ENCODE peak calls at places on chromosome 1, in six cellular contexts. R is cardiac muscle cell; E is transverse colon; J is C1 segment of cervical spinal cord; F is stimulated activated CD8-positive, alpha-beta memory T cell treated with anti-CD3 and anti-CD28 coated beads, Interleukin-15, amount 100 ng/mL, for 24 hours; G is stomach. M is an unnamed sample.

GRCh38 chr1:31707711-31708110 is 3.9 kb upstream of the COL16A1 start:
- DNase-seq in R (no peak), E (no peak), J (no peak), F (no peak), G (no peak), M (no peak)

GRCh38 chr1:39154553-39155361 is 49.7 kb upstream of the MACF1 start:
- DNase-seq in R (peak), E (peak), J (no peak), F (no peak), G (no peak), M (no peak)

GRCh38 chr1:39081266-39082139 is 55.4 kb downstream of the NDUFS5 start:
- DNase-seq in R (peak), E (peak), J (no peak), F (no peak), G (no peak), M (peak)

GRCh38 chr1:226436855-226437491 is 29.1 kb upstream of the PARP1 start:
- DNase-seq in R (no peak), E (peak), J (no peak), F (no peak), G (no peak), M (peak)

GRCh38 chr1:19062258-19063029 is 106.0 kb upstream of the IFFO2 start:
- DNase-seq in R (no peak), E (no peak), J (no peak), F (no peak), G (no peak), M (no peak)

GRCh38 chr1:2134604-2135307 is 59.8 kb downstream of the FAAP20 start:
- DNase-seq in R (no peak), E (no peak), J (no peak), F (no peak), G (no peak), M (no peak)

GRCh38 chr1:90204036-90204594 is 209.2 kb downstream of the ZNF326 start:
- DNase-seq in R (no peak), E (no peak), J (no peak), F (no peak), G (no peak), M (no peak)

GRCh38 chr1:30765610-30766434 is 8.2 kb upstream of the LAPTM5 start:
- DNase-seq in R (no peak), E (no peak), J (no peak), F (no peak), G (no peak), M (no peak)

GRCh38 chr1:178324003-178324402 is 172.8 kb downstream of the CLEC20A start:
- DNase-seq in R (no peak), E (no peak), J (no peak), F (no peak), G (no peak), M (no peak)

GRCh38 chr1:157136133-157136532 is 2.1 kb downstream of the ETV3 start:
- DNase-seq in R (no peak), E (no peak), J (no peak), F (no peak), G (no peak), M (no peak)

GRCh38 chr1:66399888-66400529 is 133.9 kb upstream of the SGIP1 start:
- DNase-seq in R (no peak), E (no peak), J (no peak), F (no peak), G (no peak), M (no peak)

GRCh38 chr1:183069562-183070216 is 46.5 kb downstream of the LAMC1 start:
- DNase-seq in R (no peak), E (no peak), J (no peak), F (no peak), G (no peak), M (peak)

GRCh38 chr1:217889401-217889800 is 258.3 kb downstream of the SPATA17 start:
- DNase-seq in R (peak), E (no peak), J (no peak), F (no peak), G (no peak), M (no peak)

GRCh38 chr1:151143986-151144385 is 2.4 kb downstream of the SEMA6C start:
- DNase-seq in R (no peak), E (no peak), J (no peak), F (no peak), G (no peak), M (no peak)

M was measured in pancreas.